ENCODE peak calls at places on chromosomes 16 and 17, in four cellular contexts. E is body of pancreas, I is IMR-90, K is heart left ventricle. V is an unnamed sample. For H3K4me1, the result is how much of the 10 kb centered on the place peaks cover.

GRCh38 chr16:1537763-1538289 is 4.4 kb downstream of the TMEM204 start:
- DNase-seq in E (no peak), I (no peak), K (peak), V (no peak)

GRCh38 chr17:76076765-76077581 is 2.0 kb upstream of the ZACN start:
- DNase-seq in E (no peak), I (peak), K (no peak), V (no peak)

GRCh38 chr16:76940251-76940650 is 250.7 kb upstream of the MON1B start:
- DNase-seq in E (no peak), I (no peak), K (no peak), V (no peak)

GRCh38 chr16:49497466-49497865 is 123.9 kb downstream of the C16orf78 start:
- DNase-seq in E (no peak), I (no peak), K (no peak), V (no peak)

GRCh38 chr17:15447928-15448579 is 19.4 kb downstream of the CDRT4 start:
- DNase-seq in E (peak), I (no peak), K (no peak), V (no peak)

GRCh38 chr16:10575506-10576130 is 4.8 kb downstream of the EMP2 start:
- DNase-seq in E (no peak), I (no peak), K (no peak), V (no peak)

GRCh38 chr16:19804538-19805323 is 79.9 kb downstream of the GPRC5B start:
- DNase-seq in E (peak), I (no peak), K (peak), V (peak)

GRCh38 chr16:11424118-11424460 is 78.8 kb downstream of the RMI2 start:
- DNase-seq in E (no peak), I (no peak), K (no peak), V (no peak)

GRCh38 chr16:81181013-81181720 is 57.3 kb upstream of the BCO1 start:
- DNase-seq in E (peak), I (peak), K (peak), V (peak)

GRCh38 chr17:68910256-68910705 is 44.9 kb downstream of the ABCA8 start:
- DNase-seq in E (no peak), I (peak), K (no peak), V (peak)

GRCh38 chr16:52515068-52515671 is 31.8 kb downstream of the TOX3 start:
- DNase-seq in E (no peak), I (no peak), K (no peak), V (no peak)

GRCh38 chr17:49993423-49994037 is 1.5 kb downstream of the DLX3 start:
- DNase-seq in E (peak), I (no peak), K (no peak), V (peak)

GRCh38 chr17:10337976-10338375 is 34.8 kb downstream of the MYH13 start:
- DNase-seq in E (no peak), I (peak), K (no peak), V (no peak)

GRCh38 chr17:55704412-55704811 is 18.3 kb downstream of the TMEM100 start:
- DNase-seq in E (no peak), I (no peak), K (no peak), V (no peak)

GRCh38 chr17:66542183-66542966 is 240.0 kb downstream of the PRKCA start:
- DNase-seq in E (no peak), I (peak), K (no peak), V (no peak)

GRCh38 chr17:74994440-74994839 is 7.0 kb downstream of the CDR2L start:
- DNase-seq in E (no peak), I (peak), K (no peak), V (no peak)

GRCh38 chr17:79969906-79970305 is 65.8 kb downstream of the TBC1D16 start:
- DNase-seq in E (no peak), I (no peak), K (no peak), V (no peak)

GRCh38 chr16:22335668-22336246 is 38.5 kb downstream of the POLR3E start:
- DNase-seq in E (no peak), I (no peak), K (no peak), V (no peak)

GRCh38 chr16:14682121-14682520 is 12.0 kb downstream of the PLA2G10 start:
- DNase-seq in E (no peak), I (no peak), K (no peak), V (no peak)

GRCh38 chr16:50246299-50247122 is 19.8 kb upstream of the ADCY7 start:
- DNase-seq in E (peak), I (no peak), K (peak), V (no peak)

GRCh38 chr16:35750157-35750689 is 2290.8 kb downstream of the TP53TG3F start:
- DNase-seq in E (no peak), I (no peak), K (no peak), V (no peak)

GRCh38 chr16:67482260-67482924 is 955 bp downstream of the AGRP start:
- DNase-seq in E (no peak), I (no peak), K (no peak), V (no peak)

GRCh38 chr16:28902909-28903308 is 22.1 kb downstream of the RABEP2 start:
- DNase-seq in E (no peak), I (no peak), K (no peak), V (no peak)

GRCh38 chr16:30535777-30536190 is 1.1 kb upstream of the ZNF747 start:
- DNase-seq in E (peak), I (peak), K (peak), V (peak)

GRCh38 chr17:3475812-3476686 is at the start of gene ASPA:
- DNase-seq in E (no peak), I (peak), K (no peak), V (no peak)

GRCh38 chr16:19644877-19645276 is 73.2 kb downstream of the KNOP1 start:
- DNase-seq in E (peak), I (peak), K (peak), V (peak)

GRCh38 chr17:76473541-76473985 is 6.2 kb downstream of the AANAT start:
- DNase-seq in E (no peak), I (no peak), K (no peak), V (no peak)

GRCh38 chr17:68759343-68760140 is 158.4 kb upstream of the FAM20A start:
- DNase-seq in E (peak), I (peak), K (peak), V (peak)

GRCh38 chr17:57236686-57237299 is 19.5 kb upstream of the MSI2 start:
- DNase-seq in E (no peak), I (no peak), K (no peak), V (no peak)

GRCh38 chr17:19897901-19898300 is 30.2 kb upstream of the ULK2 start:
- DNase-seq in E (no peak), I (peak), K (no peak), V (no peak)

GRCh38 chr16:11799509-11800384 is 2.7 kb upstream of the ZC3H7A start:
- DNase-seq in E (no peak), I (no peak), K (no peak), V (no peak)

GRCh38 chr17:38511126-38512108 is 83.2 kb downstream of the ARHGAP23 start:
- DNase-seq in E (no peak), I (peak), K (no peak), V (no peak)

GRCh38 chr17:38658741-38659345 is 15.9 kb downstream of the EPOP start:
- DNase-seq in E (no peak), I (no peak), K (peak), V (no peak)

GRCh38 chr17:30086896-30087295 is 29.7 kb upstream of the NSRP1 start:
- DNase-seq in E (no peak), I (no peak), K (no peak), V (no peak)

GRCh38 chr17:1764274-1764673 is 2.4 kb downstream of the SERPINF1 start:
- DNase-seq in E (peak), I (peak), K (peak), V (no peak)

GRCh38 chr17:63700528-63701441 is 860 bp upstream of the LIMD2 start:
- DNase-seq in E (peak), I (peak), K (peak), V (no peak)

GRCh38 chr17:35705230-35705629 is 26.2 kb upstream of the RASL10B start:
- DNase-seq in E (no peak), I (no peak), K (no peak), V (no peak)

GRCh38 chr17:63431939-63432804 is 13.9 kb downstream of the CYB561 start:
- DNase-seq in E (no peak), I (peak), K (no peak), V (no peak)

GRCh38 chr17:47223007-47223406 is 13.9 kb downstream of the MYL4 start:
- DNase-seq in E (no peak), I (no peak), K (no peak), V (no peak)
- H3K27ac ChIP-seq in E (no peak), I (no peak), K (peak), V (no peak)

GRCh38 chr16:21057875-21058274 is 92.8 kb downstream of the DNAH3 start:
- DNase-seq in E (no peak), I (no peak), K (no peak), V (no peak)

GRCh38 chr16:21064203-21064602 is 86.4 kb downstream of the DNAH3 start:
- DNase-seq in E (no peak), I (no peak), K (no peak), V (no peak)

GRCh38 chr16:21060027-21060510 is 90.6 kb downstream of the DNAH3 start:
- DNase-seq in E (no peak), I (no peak), K (no peak), V (peak)
- TF ChIP-seq CTCF in E (no peak), I (no peak), K (no peak), V (no peak)

GRCh38 chr17:77736207-77736600 is 222.3 kb upstream of the TNRC6C start:
- DNase-seq in E (no peak), I (no peak), K (no peak), V (peak)
- H3K4me1 ChIP-seq in E (under half), I (under half), K (under half), V (under half)

DNA sequence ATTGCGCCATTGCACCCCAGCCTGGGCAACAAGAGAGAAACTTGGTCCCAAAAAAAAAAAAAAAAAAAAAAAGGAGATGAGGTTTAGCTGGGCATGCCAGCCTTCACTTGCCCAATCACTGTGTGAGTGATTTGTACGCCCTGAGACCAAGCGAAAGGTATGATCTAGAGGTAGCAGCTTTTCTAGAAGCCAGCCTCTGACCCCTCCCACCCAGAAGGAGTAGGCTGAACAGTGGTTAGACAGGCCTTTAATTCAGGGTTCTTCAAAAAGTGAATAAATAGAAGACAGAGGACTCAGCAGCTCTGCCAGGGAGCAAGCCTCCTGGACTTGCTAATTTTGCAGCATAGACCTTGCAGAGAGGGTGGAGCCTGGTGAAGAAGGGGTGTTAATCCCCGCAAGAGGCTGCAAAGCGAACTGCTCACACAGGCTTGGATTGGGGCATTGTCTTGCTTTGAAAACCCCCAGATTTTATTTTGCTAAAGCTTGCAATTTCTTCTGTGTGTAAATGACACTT is 7.1 kb upstream of the CYTH1 start:
- DNase-seq in E (peak), I (no peak), K (no peak), V (no peak)
- H3K27ac ChIP-seq in E (peak), I (peak), K (peak), V (peak)

DNA sequence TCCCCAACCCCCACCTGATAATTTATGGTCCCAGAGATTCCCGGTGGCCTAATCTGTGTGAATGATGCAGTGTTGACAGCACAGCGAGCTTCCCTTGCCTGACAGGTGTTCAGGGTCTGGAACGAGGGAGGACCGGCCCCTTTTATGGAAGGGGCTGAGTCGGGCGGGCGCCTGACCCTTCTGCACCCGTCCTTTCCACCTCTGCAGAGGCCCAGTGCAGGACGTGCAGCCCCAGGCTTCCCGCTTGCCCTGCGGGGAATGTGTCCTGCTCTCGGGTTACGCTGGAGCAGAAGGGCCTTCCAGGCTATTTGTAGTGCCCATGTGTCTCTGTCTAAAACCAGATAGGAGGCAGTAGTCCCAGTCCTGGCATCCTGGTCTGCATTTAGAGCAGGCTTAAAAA is 16.2 kb downstream of the SMTNL2 start:
- DNase-seq in E (no peak), I (no peak), K (no peak), V (no peak)
- TF ChIP-seq CTCF in E (no peak), I (no peak), K (no peak), V (no peak)

DNA sequence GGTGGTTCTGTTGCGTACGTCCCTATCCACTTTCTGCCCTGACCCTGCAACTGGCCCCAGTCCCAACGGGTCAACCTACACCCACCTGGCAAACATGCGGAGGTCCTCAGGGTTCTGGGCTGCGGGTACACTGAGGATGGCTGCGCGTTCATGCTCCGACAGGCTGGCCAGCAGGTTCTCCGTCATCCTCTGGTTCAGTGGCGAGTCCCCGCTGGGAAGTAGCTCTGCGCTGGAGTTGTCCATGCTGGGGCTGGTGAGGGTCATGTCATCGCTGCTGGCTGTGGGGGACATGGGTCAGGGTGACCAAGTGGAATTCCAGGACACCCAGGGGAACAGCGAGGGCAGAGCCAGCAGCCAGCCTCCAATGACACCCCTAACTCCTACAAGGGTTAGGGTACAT is 10.6 kb downstream of the MPG start:
- DNase-seq in E (no peak), I (no peak), K (no peak), V (no peak)
- H3K4me1 ChIP-seq in E (under half), I (under half), K (under half), V (under half)

GRCh38 chr16:65059421-65059980 is 62.4 kb downstream of the CDH11 start:
- DNase-seq in E (no peak), I (no peak), K (no peak), V (no peak)

GRCh38 chr16:65061935-65062334 is 59.9 kb downstream of the CDH11 start:
- DNase-seq in E (no peak), I (peak), K (no peak), V (no peak)

GRCh38 chr16:65062736-65063583 is 58.9 kb downstream of the CDH11 start:
- DNase-seq in E (no peak), I (peak), K (no peak), V (no peak)

GRCh38 chr16:65064131-65064530 is 57.7 kb downstream of the CDH11 start:
- DNase-seq in E (no peak), I (no peak), K (no peak), V (no peak)

GRCh38 chr16:65061263-65061662 is 60.6 kb downstream of the CDH11 start:
- DNase-seq in E (no peak), I (no peak), K (no peak), V (no peak)
- H3K27ac ChIP-seq in E (no peak), I (no peak), K (no peak), V (no peak)

DNA sequence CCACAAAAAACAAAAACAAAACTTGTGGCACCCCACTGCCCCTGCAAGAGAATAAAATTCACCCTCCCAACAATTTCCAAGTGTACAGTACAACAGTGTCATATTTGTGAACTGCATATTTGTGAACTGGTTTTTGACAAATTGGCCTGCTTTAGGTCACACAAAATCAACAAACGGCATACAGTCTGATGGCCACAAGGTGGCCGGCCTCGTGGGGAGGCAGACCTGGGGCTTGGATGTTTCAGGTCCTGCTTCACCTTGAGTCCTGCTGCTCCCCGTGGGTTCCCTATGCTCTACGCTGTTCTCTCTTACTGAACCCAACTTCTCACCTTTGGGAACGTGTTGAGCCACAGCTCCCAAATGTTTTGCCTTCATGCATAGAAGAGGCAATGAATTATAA is 102.2 kb downstream of the CDK5R1 start:
- DNase-seq in E (no peak), I (no peak), K (no peak), V (no peak)
- TF ChIP-seq CTCF in E (no peak), I (no peak), K (no peak), V (no peak)